ENCODE peak calls at places on chromosomes 1 and 21, in five cellular contexts. A is PC-3; E is left ventricle myocardium inferior; O is CD8-positive, alpha-beta T cell; K is cardiac muscle cell. I is an unnamed sample. For H3K9me3, the result is how much of the 10 kb centered on the place peaks cover.

GRCh38 chr1:198490224-198490623 is 50.3 kb downstream of the ATP6V1G3 start:
- DNase-seq in A (no peak), E (no peak), O (no peak), K (no peak), I (no peak)

GRCh38 chr1:212488436-212489283 is 55.9 kb downstream of the NENF start:
- DNase-seq in A (peak), E (no peak), O (no peak), K (peak), I (no peak)

GRCh38 chr1:117003253-117003875 is 1.8 kb downstream of the CD101 start:
- DNase-seq in A (no peak), E (no peak), O (no peak), K (peak), I (no peak)

GRCh38 chr1:205066221-205066818 is 17.9 kb downstream of the TMEM81 start:
- DNase-seq in A (peak), E (no peak), O (no peak), K (no peak), I (no peak)

GRCh38 chr1:109963864-109964263 is 20.7 kb upstream of the AHCYL1 start:
- DNase-seq in A (peak), E (no peak), O (no peak), K (peak), I (no peak)

GRCh38 chr1:51058863-51059262 is 43.2 kb upstream of the C1orf185 start:
- DNase-seq in A (peak), E (no peak), O (no peak), K (peak), I (no peak)

GRCh38 chr1:150577557-150578277 is 1.7 kb downstream of the MCL1 start:
- DNase-seq in A (no peak), E (no peak), O (no peak), K (peak), I (peak)

GRCh38 chr1:229894535-229894934 is 172.5 kb upstream of the GALNT2 start:
- DNase-seq in A (peak), E (no peak), O (no peak), K (no peak), I (no peak)

GRCh38 chr21:46402421-46402820 is 56.3 kb upstream of the DIP2A start:
- DNase-seq in A (no peak), E (no peak), O (no peak), K (no peak), I (no peak)

GRCh38 chr1:60245371-60245770 is 171.8 kb upstream of the C1orf87 start:
- DNase-seq in A (no peak), E (no peak), O (no peak), K (no peak), I (no peak)

GRCh38 chr1:236465959-236466303 is 57.9 kb upstream of the LGALS8 start:
- DNase-seq in A (no peak), E (no peak), O (no peak), K (no peak), I (no peak)

GRCh38 chr1:230735447-230735846 is 11.7 kb upstream of the CAPN9 start:
- DNase-seq in A (peak), E (no peak), O (no peak), K (no peak), I (no peak)

GRCh38 chr1:32538887-32539583 is at the start of gene ZBTB8A:
- DNase-seq in A (peak), E (peak), O (no peak), K (peak), I (no peak)

GRCh38 chr21:34889287-34889536 is 159.9 kb downstream of the RUNX1 start:
- DNase-seq in A (peak), E (peak), O (peak), K (peak), I (no peak)

GRCh38 chr1:229273507-229274232 is 2.8 kb downstream of the RAB4A start:
- DNase-seq in A (peak), E (no peak), O (no peak), K (peak), I (no peak)

GRCh38 chr1:113147826-113148225 is 74.8 kb downstream of the LRIG2 start:
- DNase-seq in A (no peak), E (no peak), O (no peak), K (no peak), I (no peak)

GRCh38 chr1:67850151-67850551 is 16.9 kb upstream of the GNG12 start:
- DNase-seq in A (peak), E (no peak), O (no peak), K (peak), I (no peak)

GRCh38 chr1:186967659-186968394 is 139.1 kb downstream of the PLA2G4A start:
- DNase-seq in A (peak), E (no peak), O (no peak), K (no peak), I (no peak)

GRCh38 chr1:150420560-150421265 is 56.8 kb downstream of the RPRD2 start:
- DNase-seq in A (peak), E (no peak), O (no peak), K (peak), I (no peak)

GRCh38 chr1:44592208-44593145 is 81.8 kb downstream of the TMEM53 start:
- DNase-seq in A (no peak), E (no peak), O (no peak), K (no peak), I (no peak)

GRCh38 chr1:90821793-90822359 is 104.8 kb upstream of the BARHL2 start:
- DNase-seq in A (no peak), E (no peak), O (no peak), K (no peak), I (no peak)

GRCh38 chr1:39919545-39919944 is 17.8 kb upstream of the MYCL start:
- DNase-seq in A (peak), E (no peak), O (peak), K (peak), I (peak)

GRCh38 chr1:236759252-236759859 is 35.7 kb upstream of the MTR start:
- DNase-seq in A (peak), E (no peak), O (no peak), K (peak), I (peak)

GRCh38 chr1:211648980-211649934 is 26.2 kb downstream of the NEK2 start:
- DNase-seq in A (peak), E (peak), O (no peak), K (peak), I (peak)

GRCh38 chr1:70442486-70442885 is 31.4 kb downstream of the CTH start:
- DNase-seq in A (no peak), E (no peak), O (no peak), K (no peak), I (no peak)

GRCh38 chr1:21117159-21117953 is 59.3 kb downstream of the EIF4G3 start:
- DNase-seq in A (no peak), E (no peak), O (no peak), K (peak), I (no peak)

GRCh38 chr1:175904808-175905207 is 161.4 kb upstream of the TNR start:
- DNase-seq in A (no peak), E (no peak), O (no peak), K (no peak), I (no peak)

GRCh38 chr1:43545686-43546387 is 15.2 kb downstream of the PTPRF start:
- DNase-seq in A (peak), E (no peak), O (no peak), K (peak), I (no peak)

GRCh38 chr1:226697608-226698544 is 41.2 kb downstream of the ITPKB start:
- DNase-seq in A (peak), E (no peak), O (no peak), K (no peak), I (no peak)

DNA sequence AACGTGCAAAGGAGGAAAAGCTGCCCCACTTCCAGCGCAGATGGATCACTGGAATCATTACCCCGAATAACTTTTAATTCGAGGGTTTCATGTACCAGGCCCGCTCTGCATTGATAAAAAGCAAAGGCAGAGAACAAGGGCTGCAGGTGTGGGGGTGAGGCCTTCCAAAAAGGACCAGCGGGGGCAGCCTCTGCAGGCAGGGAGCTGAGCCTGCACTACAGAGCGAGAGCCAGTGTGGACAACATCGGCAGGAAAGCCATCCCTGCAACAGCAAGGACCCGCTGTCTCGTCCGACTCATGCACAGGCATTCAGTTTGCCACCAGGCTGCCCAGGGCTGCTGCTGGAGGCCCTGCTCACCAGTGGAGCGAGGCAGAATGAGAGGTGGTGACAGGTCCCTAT is 27.1 kb upstream of the AJAP1 start:
- DNase-seq in A (no peak), E (no peak), O (no peak), K (no peak), I (no peak)
- H3K9me3 ChIP-seq in A (under half), E (under half), O (under half), K (under half), I (under half)

DNA sequence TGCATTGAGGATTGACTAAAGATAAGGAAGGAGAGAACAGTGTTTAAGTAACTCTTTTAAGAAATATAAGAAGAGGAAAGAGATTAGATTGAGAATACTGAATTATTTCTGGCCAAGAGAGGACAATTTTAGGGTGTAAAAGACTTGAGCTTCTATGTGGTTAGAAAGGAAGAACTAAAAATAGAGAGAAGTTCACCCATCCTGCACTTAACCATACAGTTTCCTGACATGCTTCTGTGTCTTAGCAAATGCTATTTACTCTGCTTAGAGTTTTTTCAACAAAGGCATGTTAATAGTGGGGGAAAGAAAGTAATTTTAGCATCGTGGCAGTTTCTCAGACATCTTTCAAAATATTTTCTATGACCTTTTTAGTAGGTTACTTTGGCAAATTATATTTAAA is 122.8 kb upstream of the GPR52 start:
- DNase-seq in A (no peak), E (no peak), O (no peak), K (no peak), I (no peak)
- H3K9me3 ChIP-seq in A (under half), E (under half), O (under half), K (under half), I (under half)

GRCh38 chr1:248790456-248790855 is 34.9 kb upstream of the LYPD8 start:
- DNase-seq in A (no peak), E (no peak), O (no peak), K (no peak), I (no peak)
- H3K9me3 ChIP-seq in A (under half), E (under half), O (under half), K (under half), I (under half)

GRCh38 chr21:38234395-38235142 is 22.2 kb upstream of the KCNJ15 start:
- DNase-seq in A (peak), E (no peak), O (no peak), K (no peak), I (no peak)

GRCh38 chr21:38227401-38227800 is 29.4 kb upstream of the KCNJ15 start:
- DNase-seq in A (no peak), E (no peak), O (no peak), K (no peak), I (no peak)

GRCh38 chr21:38223893-38224540 is 32.8 kb upstream of the KCNJ15 start:
- DNase-seq in A (peak), E (no peak), O (no peak), K (peak), I (no peak)

GRCh38 chr21:38228115-38228514 is 28.7 kb upstream of the KCNJ15 start:
- DNase-seq in A (peak), E (no peak), O (no peak), K (no peak), I (no peak)

DNA sequence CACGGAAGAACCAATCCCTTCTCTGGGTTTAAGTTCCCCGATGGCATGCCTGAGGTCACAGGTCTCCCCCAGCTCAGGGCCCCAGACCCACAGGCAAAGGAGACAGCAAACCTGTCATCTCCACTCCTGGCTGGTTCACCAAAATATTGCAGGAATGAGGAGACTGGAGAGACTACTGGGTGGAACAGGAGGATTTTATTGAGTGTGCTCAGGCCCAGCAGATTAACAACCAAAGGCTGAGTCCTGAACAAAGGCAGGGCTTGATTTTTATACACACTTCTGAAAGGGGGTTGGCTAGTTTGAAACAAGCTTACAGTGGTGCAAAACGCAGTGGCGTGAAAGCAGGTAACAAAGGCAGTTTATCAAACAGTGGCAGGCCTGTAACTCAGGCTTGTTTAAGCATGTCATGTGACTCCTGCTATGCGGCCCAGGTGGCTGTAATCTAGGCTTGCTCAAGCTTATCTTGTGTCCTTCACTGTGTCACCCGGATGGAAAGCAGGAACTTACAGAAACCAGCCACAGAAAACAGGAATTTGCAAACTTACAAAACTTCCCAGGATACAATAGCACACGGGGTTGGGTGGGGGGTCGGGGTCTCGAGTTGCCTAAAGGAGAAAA is 27.4 kb upstream of the KCNJ15 start:
- DNase-seq in A (peak), E (no peak), O (no peak), K (peak), I (no peak)
- H3K9me3 ChIP-seq in A (half or more), E (half or more), O (under half), K (under half), I (under half)

I was measured in CD4-positive, CD25-positive, alpha-beta regulatory T cell.